ENCODE peak calls at places on chromosomes 4 and X, in four cellular contexts. Q is cardiac muscle cell, H is SW 1271, I is RKO. N is an unnamed sample.

GRCh38 chrX:139851730-139852129 is 81.1 kb downstream of the ATP11C start:
- DNase-seq in H (no peak), Q (no peak), I (no peak), N (no peak)

GRCh38 chrX:12370444-12371089 is 232.3 kb downstream of the FRMPD4 start:
- DNase-seq in Q (peak), I (no peak), H (no peak), N (no peak)

GRCh38 chr4:176845636-176846035 is 52.9 kb upstream of the VEGFC start:
- DNase-seq in Q (no peak), I (no peak), H (no peak), N (no peak)

GRCh38 chr4:152308925-152309324 is 227.0 kb downstream of the FBXW7 start:
- DNase-seq in I (no peak), H (no peak), Q (no peak), N (no peak)

GRCh38 chr4:68358988-68359387 is 9.1 kb upstream of the YTHDC1 start:
- DNase-seq in Q (no peak), I (no peak), H (no peak), N (no peak)

GRCh38 chr4:87204559-87204958 is 15.9 kb downstream of the KLHL8 start:
- DNase-seq in H (no peak), Q (no peak), I (no peak), N (no peak)

GRCh38 chrX:42755820-42756219 is 22.1 kb downstream of the PPP1R2C start:
- DNase-seq in I (no peak), Q (peak), H (no peak), N (peak)

GRCh38 chr4:126306152-126306869 is 991.6 kb downstream of the FAT4 start:
- DNase-seq in H (no peak), Q (peak), I (no peak), N (no peak)

GRCh38 chr4:105765690-105766407 is 57.3 kb downstream of the GSTCD start:
- DNase-seq in I (peak), Q (peak), H (peak), N (peak)

GRCh38 chr4:110268790-110269189 is 70.4 kb upstream of the ELOVL6 start:
- DNase-seq in I (no peak), Q (no peak), H (no peak), N (no peak)

GRCh38 chrX:134144231-134144630 is 92.8 kb upstream of the CCDC160 start:
- DNase-seq in Q (peak), H (no peak), I (peak), N (no peak)

GRCh38 chr4:76665139-76665538 is 230.1 kb downstream of the SHROOM3 start:
- DNase-seq in Q (no peak), I (no peak), H (no peak), N (peak)

GRCh38 chr4:10078481-10079233 is 37.9 kb downstream of the WDR1 start:
- DNase-seq in H (no peak), Q (no peak), I (no peak), N (no peak)

GRCh38 chr4:78748361-78748760 is 27.8 kb upstream of the BMP2K start:
- DNase-seq in I (no peak), Q (no peak), H (no peak), N (no peak)

GRCh38 chrX:24799565-24799964 is 105.8 kb downstream of the POLA1 start:
- DNase-seq in H (no peak), Q (no peak), I (no peak), N (no peak)

GRCh38 chr4:115292320-115293092 is 179.1 kb upstream of the NDST4 start:
- DNase-seq in H (no peak), I (no peak), Q (no peak), N (no peak)

GRCh38 chr4:118338981-118339765 is 13.6 kb downstream of the PRSS12 start:
- DNase-seq in Q (no peak), I (peak), H (no peak), N (no peak)

GRCh38 chrX:12327836-12328235 is 189.6 kb downstream of the FRMPD4 start:
- DNase-seq in I (no peak), H (no peak), Q (no peak), N (no peak)

GRCh38 chrX:69546417-69546816 is 42.3 kb downstream of the NALF2 start:
- DNase-seq in H (no peak), Q (no peak), I (no peak), N (no peak)

GRCh38 chrX:88560673-88561330 is 186.2 kb upstream of the CPXCR1 start:
- DNase-seq in I (no peak), Q (no peak), H (no peak), N (no peak)

GRCh38 chr4:123257563-123257962 is 139.0 kb upstream of the SPRY1 start:
- DNase-seq in I (no peak), Q (no peak), H (no peak), N (no peak)

GRCh38 chr4:3803475-3803847 is 37.3 kb downstream of the ADRA2C start:
- DNase-seq in H (no peak), Q (no peak), I (no peak), N (no peak)

GRCh38 chr4:163350672-163351071 is 7.0 kb downstream of the NPY5R start:
- DNase-seq in I (peak), H (no peak), Q (no peak), N (peak)

GRCh38 chrX:103919336-103919682 is 43.1 kb upstream of the TMSB15B start:
- DNase-seq in Q (peak), H (peak), I (no peak), N (peak)

GRCh38 chrX:15160558-15160957 is 109.3 kb downstream of the ASB9 start:
- DNase-seq in I (no peak), Q (no peak), H (no peak), N (no peak)

GRCh38 chr4:163527172-163527571 is 32.7 kb downstream of the TMA16 start:
- DNase-seq in H (no peak), Q (no peak), I (peak), N (no peak)

GRCh38 chrX:107677909-107678308 is 49.6 kb downstream of the PRPS1 start:
- DNase-seq in Q (peak), H (no peak), I (no peak), N (no peak)

GRCh38 chrX:45710081-45710801 is 509.6 kb upstream of the DIPK2B start:
- DNase-seq in Q (peak), H (peak), I (peak), N (peak)

GRCh38 chr4:37555324-37555723 is 130.9 kb downstream of the RELL1 start:
- DNase-seq in H (no peak), I (no peak), Q (no peak), N (no peak)

GRCh38 chr4:183960021-183960420 is 54.9 kb downstream of the STOX2 start:
- DNase-seq in H (no peak), Q (peak), I (peak), N (no peak)

GRCh38 chrX:134000260-134001245 is 15.2 kb upstream of the GPC3 start:
- DNase-seq in Q (no peak), I (no peak), H (no peak), N (no peak)

GRCh38 chr4:139689093-139689722 is 23.6 kb downstream of the MGST2 start:
- DNase-seq in H (no peak), Q (no peak), I (no peak), N (no peak)

GRCh38 chr4:139761461-139761860 is 95.8 kb downstream of the MGST2 start:
- DNase-seq in I (peak), H (no peak), Q (no peak), N (no peak)

GRCh38 chr4:95377511-95377910 is 171.3 kb downstream of the UNC5C start:
- DNase-seq in Q (no peak), I (no peak), H (no peak), N (no peak)

GRCh38 chr4:53987761-53988171 is 76.6 kb downstream of the CHIC2 start:
- DNase-seq in H (no peak), I (peak), Q (peak), N (peak)

GRCh38 chr4:122476126-122476525 is 19.6 kb upstream of the IL2 start:
- DNase-seq in Q (no peak), I (no peak), H (no peak), N (peak)

GRCh38 chrX:107374116-107374515 is 75.3 kb upstream of the FRMPD3 start:
- DNase-seq in I (no peak), H (no peak), Q (no peak), N (no peak)